ENCODE peak calls at places on chromosomes 12 and 14, in six cellular contexts. I is H1, M is spleen, C is GM12892, Y is endothelial cell of umbilical vein, J is HCT116. T is an unnamed sample.

GRCh38 chr12:59708059-59708458 is 112.2 kb downstream of the SLC16A7 start:
- DNase-seq in M (no peak), J (peak; percentile 1), Y (no peak), I (no peak), C (no peak), T (no peak)

GRCh38 chr12:104749555-104749954 is 208.5 kb downstream of the SLC41A2 start:
- DNase-seq in J (no peak), C (no peak), M (no peak), Y (no peak), I (no peak), T (no peak)

GRCh38 chr14:76793956-76794355 is 18.7 kb downstream of the ANGEL1 start:
- DNase-seq in I (no peak), M (no peak), Y (no peak), J (no peak), C (no peak), T (no peak)

GRCh38 chr12:9673404-9674225 is 4.1 kb downstream of the CLEC2D start:
- DNase-seq in M (peak; percentile 83), J (peak; percentile 51), Y (peak; percentile 94), C (no peak), I (no peak), T (peak; percentile 42)

GRCh38 chr14:51087024-51087423 is 7.9 kb downstream of the TRIM9 start:
- DNase-seq in M (no peak), J (peak; percentile 72), C (no peak), Y (no peak), I (no peak), T (peak; percentile 83)

GRCh38 chr12:32501835-32502333 is 102.5 kb downstream of the FGD4 start:
- DNase-seq in C (no peak), Y (peak; percentile 59), J (no peak), M (no peak), I (peak; percentile 76), T (no peak)

GRCh38 chr14:100393906-100394732 is 71.0 kb downstream of the SLC25A47 start:
- DNase-seq in C (no peak), J (no peak), M (peak; percentile 44), I (no peak), Y (no peak), T (no peak)

GRCh38 chr12:111446631-111447570 is 41.2 kb downstream of the SH2B3 start:
- DNase-seq in I (peak; percentile 40), J (no peak), Y (no peak), M (no peak), C (no peak), T (peak; percentile 31)

GRCh38 chr14:65222434-65222833 is 120.1 kb upstream of the MAX start:
- DNase-seq in C (peak; percentile 52), M (peak; percentile 86), I (peak; percentile 80), Y (peak; percentile 80), J (peak; percentile 60), T (peak; percentile 68)

GRCh38 chr12:62720661-62721330 is 214.2 kb downstream of the PPM1H start:
- DNase-seq in I (no peak), J (no peak), C (no peak), Y (peak; percentile 48), M (no peak), T (no peak)

GRCh38 chr12:119781804-119782203 is 95.3 kb downstream of the CIT start:
- DNase-seq in M (no peak), C (no peak), J (no peak), Y (no peak), I (no peak), T (no peak)

GRCh38 chr12:91506461-91506860 is 323.8 kb upstream of the DCN start:
- DNase-seq in I (no peak), M (no peak), C (no peak), J (no peak), Y (peak; percentile 72), T (no peak)

GRCh38 chr12:54017845-54018607 is 9.2 kb downstream of the HOXC8 start:
- DNase-seq in C (peak; percentile 93), M (peak; percentile 93), Y (peak; percentile 65), I (peak; percentile 83), J (peak; percentile 84), T (peak; percentile 63)

GRCh38 chr12:96578526-96579125 is 89.2 kb downstream of the CFAP54 start:
- DNase-seq in I (no peak), M (no peak), J (peak; percentile 54), C (no peak), Y (peak; percentile 56), T (no peak)

GRCh38 chr12:2753536-2753935 is 41.2 kb upstream of the FKBP4 start:
- DNase-seq in C (no peak), M (no peak), I (no peak), J (no peak), Y (no peak), T (no peak)

GRCh38 chr14:21191809-21192446 is 36.1 kb upstream of the OR5AU1 start:
- DNase-seq in I (peak; percentile 86), C (peak; percentile 48), Y (no peak), J (peak; percentile 35), M (peak; percentile 95), T (peak; percentile 85)

GRCh38 chr14:90301580-90302181 is 30.1 kb downstream of the NRDE2 start:
- DNase-seq in Y (peak; percentile 76), C (no peak), M (no peak), I (no peak), J (no peak), T (no peak)

GRCh38 chr14:60922050-60922449 is 58.8 kb downstream of the TRMT5 start:
- DNase-seq in C (no peak), I (no peak), Y (peak; percentile 78), M (no peak), J (no peak), T (no peak)

GRCh38 chr12:45914090-45914489 is 76.3 kb downstream of the SCAF11 start:
- DNase-seq in J (no peak), I (no peak), M (no peak), C (no peak), Y (no peak), T (no peak)

GRCh38 chr14:97624985-97625384 is 827.8 kb downstream of the VRK1 start:
- DNase-seq in C (no peak), Y (no peak), I (no peak), J (no peak), M (no peak), T (no peak)

GRCh38 chr12:67069451-67070306 is 199.5 kb upstream of the CAND1 start:
- DNase-seq in M (peak; percentile 79), I (peak; percentile 79), Y (no peak), J (no peak), C (peak; percentile 13), T (peak; percentile 35)

GRCh38 chr12:94145231-94145979 is 3.0 kb upstream of the PLXNC1 start:
- DNase-seq in Y (no peak), C (no peak), I (no peak), M (no peak), J (peak; percentile 16), T (no peak)

GRCh38 chr14:35343709-35344474 is 51.7 kb downstream of the PSMA6 start:
- DNase-seq in J (no peak), C (no peak), I (no peak), Y (no peak), M (no peak), T (no peak)

GRCh38 chr12:4203772-4204376 is 69.7 kb upstream of the CCND2 start:
- DNase-seq in C (no peak), J (no peak), I (no peak), Y (no peak), M (no peak), T (no peak)

GRCh38 chr14:26719514-26719913 is 121.7 kb upstream of the NOVA1 start:
- DNase-seq in C (no peak), J (no peak), M (no peak), Y (no peak), I (no peak), T (no peak)

GRCh38 chr14:73718742-73719251 is 4.6 kb upstream of the PNMA1 start:
- DNase-seq in C (no peak), Y (no peak), I (peak; percentile 92), M (peak; percentile 72), J (no peak), T (no peak)

GRCh38 chr12:41014643-41015020 is 173.5 kb upstream of the PDZRN4 start:
- DNase-seq in M (no peak), J (no peak), I (no peak), C (no peak), Y (peak; percentile 86), T (no peak)

GRCh38 chr12:5689773-5690172 is 255.3 kb downstream of the ANO2 start:
- DNase-seq in J (peak; percentile 6), I (no peak), C (no peak), M (no peak), Y (no peak), T (no peak)

GRCh38 chr12:82958966-82959365 is 272.3 kb downstream of the TMTC2 start:
- DNase-seq in Y (no peak), M (no peak), J (no peak), C (no peak), I (no peak), T (no peak)

GRCh38 chr12:132708150-132708549 is 2.5 kb upstream of the PGAM5 start:
- DNase-seq in Y (no peak), C (no peak), M (no peak), J (no peak), I (no peak), T (no peak)

DNA sequence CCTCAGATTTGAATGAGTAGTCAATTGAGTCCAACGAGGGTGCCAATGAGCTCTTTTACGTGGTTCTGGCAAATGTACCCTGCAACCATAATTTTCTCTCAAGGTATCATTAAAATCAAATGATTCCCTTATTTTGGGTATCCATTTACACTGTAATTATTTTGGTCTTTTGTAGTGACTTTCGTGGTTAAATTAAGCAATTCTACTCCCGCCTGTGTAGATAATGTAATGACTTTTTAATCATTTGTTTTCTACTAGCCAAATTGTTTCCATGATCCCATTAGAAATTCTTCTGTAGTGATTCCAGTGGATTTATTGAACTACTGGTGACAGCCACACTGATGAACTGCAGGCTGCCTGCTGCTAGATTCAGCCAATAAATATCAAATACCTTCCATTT is 96.0 kb downstream of the WIF1 start:
- DNase-seq in J (no peak), C (no peak), M (no peak), Y (no peak), I (no peak), T (no peak)
- TF ChIP-seq POLR2AphosphoS5 in J (no peak), C (no peak), M (no peak), Y (no peak), I (no peak), T (no peak)

GRCh38 chr14:75413013-75413412 is 14.8 kb upstream of the JDP2 start:
- DNase-seq in J (no peak), I (no peak), Y (no peak), C (no peak), M (no peak), T (no peak)

GRCh38 chr14:75418779-75419768 is 8.7 kb upstream of the JDP2 start:
- DNase-seq in C (peak; percentile 59), M (no peak), Y (no peak), I (peak; percentile 89), J (peak; percentile 58), T (peak; percentile 84)

GRCh38 chr14:75422169-75422568 is 5.7 kb upstream of the JDP2 start:
- DNase-seq in C (no peak), J (no peak), Y (no peak), I (no peak), M (no peak), T (no peak)

GRCh38 chr14:75417674-75418073 is 10.1 kb upstream of the JDP2 start:
- DNase-seq in J (no peak), Y (no peak), C (no peak), M (no peak), I (no peak), T (no peak)
- TF ChIP-seq POLR2AphosphoS5 in J (no peak), Y (no peak), C (no peak), M (no peak), I (no peak), T (no peak)

GRCh38 chr12:108635997-108636808 is 2.5 kb upstream of the SELPLG start:
- DNase-seq in I (no peak), C (no peak), J (no peak), Y (no peak), M (no peak), T (no peak)
- TF ChIP-seq POLR2AphosphoS5 in I (no peak), C (peak; percentile 32), J (no peak), Y (no peak), M (no peak), T (no peak)

GRCh38 chr12:75334384-75335030 is at the start of gene GLIPR1L1:
- DNase-seq in I (peak; percentile 94), C (peak; percentile 28), J (peak; percentile 92), Y (peak; percentile 88), M (peak; percentile 89), T (peak; percentile 87)
- TF ChIP-seq POLR2AphosphoS5 in I (no peak), C (no peak), J (peak; percentile 39), Y (no peak), M (peak; percentile 64), T (no peak)

T was measured in transverse colon.